ENCODE peak calls at places on chromosomes 1 and 21, in four cellular contexts. Q is right lobe of liver, G is tibial nerve, X is ovary. Z is an unnamed sample. For H3K36me3, the result is how much of the 10 kb centered on the place peaks cover.

GRCh38 chr21:45669382-45669781 is 25.9 kb downstream of the PCBP3 start:
- DNase-seq in Q (no peak), X (no peak), G (no peak), Z (no peak)

GRCh38 chr1:33137800-33138199 is 44.0 kb downstream of the TRIM62 start:
- DNase-seq in Q (no peak), X (peak), G (no peak), Z (peak)

GRCh38 chr1:230798491-230798890 is 51.3 kb downstream of the CAPN9 start:
- DNase-seq in X (no peak), Q (no peak), G (no peak), Z (no peak)

GRCh38 chr1:227416156-227416865 is 98.0 kb upstream of the CDC42BPA start:
- DNase-seq in X (no peak), Q (no peak), G (no peak), Z (no peak)

GRCh38 chr1:25899792-25900191 is 6.4 kb downstream of the STMN1 start:
- DNase-seq in G (no peak), Q (no peak), X (no peak), Z (no peak)

GRCh38 chr1:157234705-157235273 is 96.6 kb upstream of the ETV3 start:
- DNase-seq in G (no peak), Q (no peak), X (no peak), Z (no peak)

GRCh38 chr21:18832950-18833349 is 429.4 kb upstream of the TMPRSS15 start:
- DNase-seq in G (no peak), Q (no peak), X (no peak), Z (no peak)

GRCh38 chr1:25001125-25001915 is 71.2 kb upstream of the RUNX3 start:
- DNase-seq in X (no peak), Q (no peak), G (no peak), Z (no peak)

GRCh38 chr1:39898648-39899603 is 2.8 kb downstream of the MYCL start:
- DNase-seq in X (no peak), G (no peak), Q (peak), Z (peak)

GRCh38 chr1:225427249-225428065 is at the start of gene LBR:
- DNase-seq in G (no peak), Q (peak), X (no peak), Z (peak)

GRCh38 chr1:165635329-165635728 is 4.3 kb downstream of the MGST3 start:
- DNase-seq in X (peak), Q (no peak), G (no peak), Z (no peak)

GRCh38 chr1:172517545-172517944 is 15.4 kb upstream of the SUCO start:
- DNase-seq in G (no peak), X (no peak), Q (no peak), Z (no peak)

GRCh38 chr1:36355811-36356210 is 29.9 kb downstream of the STK40 start:
- DNase-seq in Q (no peak), X (no peak), G (no peak), Z (no peak)

GRCh38 chr1:102529446-102529845 is 532.7 kb upstream of the OLFM3 start:
- DNase-seq in X (no peak), Q (no peak), G (no peak), Z (no peak)

GRCh38 chr1:113042336-113043143 is 30.5 kb upstream of the LRIG2 start:
- DNase-seq in X (peak), Q (peak), G (peak), Z (peak)

GRCh38 chr1:43531453-43531905 is 796 bp downstream of the PTPRF start:
- DNase-seq in Q (peak), X (peak), G (no peak), Z (no peak)

GRCh38 chr1:160630523-160631087 is 16.2 kb downstream of the SLAMF1 start:
- DNase-seq in Q (no peak), G (no peak), X (no peak), Z (no peak)

GRCh38 chr1:17191990-17192242 is 13.0 kb upstream of the PADI1 start:
- DNase-seq in X (no peak), G (no peak), Q (no peak), Z (no peak)

GRCh38 chr1:17188889-17189631 is 15.9 kb upstream of the PADI1 start:
- DNase-seq in G (no peak), X (no peak), Q (no peak), Z (no peak)

GRCh38 chr1:17192394-17193221 is 12.3 kb upstream of the PADI1 start:
- DNase-seq in Q (no peak), X (no peak), G (no peak), Z (no peak)

GRCh38 chr1:17189632-17190525 is 15.0 kb upstream of the PADI1 start:
- DNase-seq in Q (no peak), X (no peak), G (no peak), Z (no peak)

GRCh38 chr1:17190526-17190995 is 14.4 kb upstream of the PADI1 start:
- DNase-seq in G (no peak), Q (no peak), X (no peak), Z (no peak)
- H3K27ac ChIP-seq in G (no peak), Q (no peak), X (no peak), Z (no peak)

DNA sequence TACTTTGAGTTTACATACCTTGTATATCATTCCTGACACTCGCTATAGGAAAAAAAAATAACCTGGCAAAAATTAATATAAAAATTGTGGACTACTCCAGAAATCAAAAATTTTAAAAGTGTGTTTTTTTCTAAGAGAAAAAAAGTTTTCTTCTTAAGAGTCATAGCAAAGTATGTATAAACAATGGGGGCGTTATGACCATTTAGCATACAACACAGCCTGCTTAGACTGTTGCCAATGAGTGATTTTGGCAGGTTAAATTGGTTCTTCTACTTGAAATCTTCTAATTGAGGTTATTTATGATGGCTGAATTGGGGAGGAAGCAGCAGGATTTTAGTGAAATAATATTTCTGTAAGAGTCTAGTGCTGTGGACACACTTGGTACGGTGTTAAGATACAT is 130.5 kb upstream of the USH2A start:
- DNase-seq in X (no peak), Q (no peak), G (no peak), Z (no peak)
- H3K4me3 ChIP-seq in X (no peak), Q (no peak), G (no peak), Z (no peak)

GRCh38 chr1:87176514-87176913 is 152.2 kb upstream of the LMO4 start:
- DNase-seq in Q (no peak), G (no peak), X (no peak), Z (no peak)

GRCh38 chr1:87174726-87175237 is 153.9 kb upstream of the LMO4 start:
- DNase-seq in G (no peak), Q (no peak), X (no peak), Z (no peak)

GRCh38 chr1:87179076-87179475 is 149.6 kb upstream of the LMO4 start:
- DNase-seq in G (no peak), X (no peak), Q (no peak), Z (no peak)

GRCh38 chr1:87178451-87178850 is 150.2 kb upstream of the LMO4 start:
- DNase-seq in X (no peak), G (no peak), Q (no peak), Z (no peak)

DNA sequence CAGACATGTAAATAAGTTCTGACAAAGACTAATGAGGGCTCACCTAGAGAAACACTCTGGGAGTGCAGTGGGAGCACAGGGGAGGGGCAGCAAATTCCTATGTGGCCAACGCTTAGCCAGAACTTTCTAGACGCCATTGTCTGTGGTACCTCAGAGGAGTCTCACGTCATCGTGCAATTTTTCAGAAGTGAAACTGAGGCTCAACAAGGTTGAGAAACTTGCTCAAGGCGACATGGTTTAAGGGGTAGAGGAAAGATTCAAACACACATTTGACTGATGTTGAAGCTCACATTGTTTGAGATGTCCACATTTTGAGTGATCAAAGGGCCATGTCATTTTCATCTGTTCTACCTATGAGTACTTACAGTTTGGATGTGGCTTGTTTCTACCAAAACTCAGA is 152.6 kb upstream of the LMO4 start:
- DNase-seq in G (no peak), X (no peak), Q (no peak), Z (no peak)
- H3K36me3 ChIP-seq in G (under half), X (under half), Q (under half), Z (under half)

GRCh38 chr1:21955474-21956281 is 18.6 kb upstream of the HSPG2 start:
- DNase-seq in X (no peak), G (no peak), Q (no peak), Z (peak)
- H3K27ac ChIP-seq in X (no peak), G (peak), Q (no peak), Z (peak)

DNA sequence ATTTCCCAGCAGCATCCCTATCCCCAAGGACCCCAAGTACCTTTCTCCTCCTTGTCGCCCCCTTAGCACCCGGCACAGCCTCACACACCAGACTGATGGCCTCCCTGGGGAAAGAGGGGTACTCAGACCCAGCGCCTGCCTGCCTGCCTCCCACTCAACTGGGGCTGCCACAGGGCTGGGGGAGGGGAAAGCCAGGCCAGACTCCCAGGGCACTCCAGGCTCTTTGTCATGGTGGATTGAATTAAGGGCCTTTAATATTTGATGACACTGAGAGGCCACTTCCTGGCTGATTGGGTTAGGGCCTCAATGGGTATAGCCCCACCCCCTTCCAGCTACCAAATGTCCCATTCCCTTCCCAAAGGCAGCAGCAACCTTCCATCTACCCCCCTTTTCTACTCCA is 1.8 kb downstream of the SHC1 start:
- DNase-seq in G (no peak), Q (no peak), X (no peak), Z (no peak)
- H3K4me3 ChIP-seq in G (peak), Q (no peak), X (no peak), Z (peak)

GRCh38 chr1:6591644-6592043 is 11.0 kb downstream of the KLHL21 start:
- DNase-seq in G (no peak), X (no peak), Q (no peak), Z (no peak)

GRCh38 chr1:6591222-6591621 is 11.4 kb downstream of the ZBTB48 start:
- DNase-seq in Q (no peak), X (no peak), G (no peak), Z (no peak)

GRCh38 chr1:6593810-6594209 is 8.9 kb downstream of the KLHL21 start:
- DNase-seq in Q (no peak), X (no peak), G (no peak), Z (no peak)

GRCh38 chr1:6592865-6593593 is 9.6 kb downstream of the KLHL21 start:
- DNase-seq in G (no peak), Q (no peak), X (no peak), Z (no peak)

GRCh38 chr1:6592441-6592840 is 10.2 kb downstream of the KLHL21 start:
- DNase-seq in Q (no peak), G (no peak), X (no peak), Z (peak)
- H3K36me3 ChIP-seq in Q (half or more), G (under half), X (under half), Z (under half)

GRCh38 chr21:21345872-21346271 is 347.7 kb downstream of the NCAM2 start:
- DNase-seq in X (no peak), G (no peak), Q (no peak), Z (no peak)

GRCh38 chr21:21345296-21345695 is 347.1 kb downstream of the NCAM2 start:
- DNase-seq in G (no peak), X (no peak), Q (no peak), Z (no peak)

GRCh38 chr21:21341041-21341440 is 342.8 kb downstream of the NCAM2 start:
- DNase-seq in X (no peak), G (no peak), Q (no peak), Z (no peak)
- H3K27ac ChIP-seq in X (no peak), G (no peak), Q (no peak), Z (no peak)

Z was measured in heart right ventricle.